ENCODE peak calls at places on chromosomes 5 and 9, in eight cellular contexts. L is tibial artery, I is endodermal cell, Q is tibial nerve, J is IMR-90, H is stomach, C is MM.1S, T is left ventricle myocardium inferior. F is an unnamed sample.

GRCh38 chr5:74095871-74096270 is 469.9 kb downstream of the ARHGEF28 start:
- DNase-seq in L (no peak), I (no peak), Q (no peak), J (peak), H (no peak), C (no peak), T (no peak), F (no peak)

GRCh38 chr5:54624671-54625583 is 107.4 kb downstream of the SNX18 start:
- DNase-seq in L (no peak), I (no peak), Q (no peak), J (peak), H (no peak), C (no peak), T (no peak), F (no peak)

GRCh38 chr9:11821541-11821940 is 871.6 kb upstream of the TYRP1 start:
- DNase-seq in L (no peak), I (no peak), Q (no peak), J (no peak), H (no peak), C (no peak), T (no peak), F (no peak)

GRCh38 chr9:35756275-35756742 is 2.2 kb upstream of the MSMP start:
- DNase-seq in L (no peak), I (no peak), Q (peak), J (no peak), H (peak), C (peak), T (peak), F (no peak)

GRCh38 chr5:113325054-113325453 is 109.7 kb downstream of the TSSK1B start:
- DNase-seq in L (no peak), I (no peak), Q (no peak), J (peak), H (no peak), C (no peak), T (no peak), F (no peak)

GRCh38 chr9:117359910-117360309 is 54.9 kb downstream of the ASTN2 start:
- DNase-seq in L (no peak), I (no peak), Q (no peak), J (no peak), H (no peak), C (no peak), T (no peak), F (no peak)

GRCh38 chr5:78908173-78908901 is 76.8 kb downstream of the ARSB start:
- DNase-seq in L (peak), I (peak), Q (peak), J (peak), H (peak), C (no peak), T (peak), F (no peak)

GRCh38 chr5:72459089-72459661 is 48.0 kb downstream of the ZNF366 start:
- DNase-seq in L (no peak), I (no peak), Q (no peak), J (no peak), H (no peak), C (no peak), T (no peak), F (no peak)

GRCh38 chr5:128674837-128675446 is 136.9 kb upstream of the FBN2 start:
- DNase-seq in L (peak), I (peak), Q (peak), J (peak), H (peak), C (peak), T (no peak), F (no peak)

GRCh38 chr5:147688965-147689364 is 93.6 kb downstream of the JAKMIP2 start:
- DNase-seq in L (peak), I (no peak), Q (peak), J (no peak), H (peak), C (no peak), T (no peak), F (no peak)

GRCh38 chr5:147689436-147689835 is 93.1 kb downstream of the JAKMIP2 start:
- DNase-seq in L (no peak), I (no peak), Q (no peak), J (no peak), H (no peak), C (no peak), T (no peak), F (no peak)

GRCh38 chr5:147693238-147693637 is 89.3 kb downstream of the JAKMIP2 start:
- DNase-seq in L (no peak), I (no peak), Q (no peak), J (no peak), H (no peak), C (no peak), T (no peak), F (no peak)

GRCh38 chr5:147691134-147691533 is 91.4 kb downstream of the JAKMIP2 start:
- DNase-seq in L (no peak), I (no peak), Q (no peak), J (no peak), H (no peak), C (no peak), T (no peak), F (no peak)

DNA sequence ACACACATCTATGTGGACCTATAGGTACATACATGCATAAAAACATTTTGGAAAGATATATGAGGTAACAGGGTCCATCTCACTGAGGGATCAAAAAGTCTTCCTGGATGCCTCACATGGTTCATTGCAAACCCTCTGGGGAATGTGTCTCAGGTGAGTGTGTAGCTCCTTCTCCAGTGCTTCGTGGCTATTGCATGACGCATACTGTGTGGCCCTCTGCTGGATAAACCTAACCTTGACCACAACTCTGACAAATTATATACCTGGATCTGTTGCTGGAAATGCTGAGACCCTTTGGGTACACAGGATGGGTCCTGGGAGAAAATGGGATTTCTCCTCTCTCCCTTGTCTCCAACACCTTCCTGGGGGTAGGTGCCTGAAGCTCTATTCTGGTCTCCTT is 91.9 kb downstream of the JAKMIP2 start:
- DNase-seq in L (no peak), I (peak), Q (no peak), J (peak), H (peak), C (no peak), T (no peak), F (no peak)
- TF ChIP-seq CTCF in L (no peak), I (peak), Q (no peak), J (no peak), H (no peak), C (no peak), T (peak), F (no peak)

GRCh38 chr5:135188233-135188909 is 154.3 kb upstream of the PITX1 start:
- DNase-seq in L (no peak), I (no peak), Q (no peak), J (no peak), H (no peak), C (no peak), T (no peak), F (no peak)

GRCh38 chr5:135189024-135189423 is 155.0 kb upstream of the PITX1 start:
- DNase-seq in L (no peak), I (no peak), Q (no peak), J (no peak), H (no peak), C (no peak), T (no peak), F (no peak)

GRCh38 chr5:135192351-135192750 is 158.3 kb upstream of the PITX1 start:
- DNase-seq in L (no peak), I (no peak), Q (no peak), J (no peak), H (no peak), C (no peak), T (no peak), F (no peak)

GRCh38 chr5:135191084-135191826 is 157.2 kb upstream of the PITX1 start:
- DNase-seq in L (peak), I (peak), Q (peak), J (peak), H (peak), C (peak), T (peak), F (peak)

DNA sequence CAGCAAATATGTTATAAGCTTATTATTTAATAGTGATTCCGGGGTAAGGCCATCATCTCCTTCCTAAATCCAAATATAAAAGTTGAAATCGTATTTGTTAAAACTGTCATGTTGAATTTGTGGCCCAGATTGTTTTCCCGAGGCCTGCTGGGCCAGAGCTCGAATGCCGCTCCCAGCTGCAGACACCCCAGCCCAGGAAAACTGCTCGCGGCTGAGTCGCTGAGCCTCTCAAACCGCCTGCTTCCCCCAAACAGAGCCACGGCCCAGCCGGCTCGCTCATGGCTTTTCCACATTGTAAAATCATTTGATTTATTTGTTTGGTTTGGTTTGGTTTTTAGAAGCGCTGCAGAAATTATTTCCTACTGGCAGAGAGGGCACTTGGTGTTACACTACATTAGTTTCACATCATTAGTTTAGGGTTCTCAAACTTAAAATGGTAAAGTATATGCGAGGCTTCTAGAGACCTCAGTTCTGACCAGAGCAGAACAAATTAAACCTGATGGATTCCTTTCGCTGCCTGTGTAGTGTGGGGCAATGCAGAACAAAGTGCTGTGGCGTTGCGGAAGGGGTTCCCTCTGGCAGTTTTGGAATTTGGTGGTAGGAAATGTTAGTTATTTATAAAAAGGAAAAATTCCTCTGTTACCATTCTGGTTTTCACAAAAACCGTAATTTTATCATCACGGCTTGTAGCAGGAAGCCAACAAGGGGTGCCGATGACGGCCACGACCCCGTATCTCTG is 156.5 kb upstream of the PITX1 start:
- DNase-seq in L (no peak), I (no peak), Q (no peak), J (no peak), H (no peak), C (no peak), T (no peak), F (no peak)
- H3K27ac ChIP-seq in L (peak), I (no peak), Q (no peak), J (no peak), H (peak), C (no peak), T (no peak), F (no peak)

DNA sequence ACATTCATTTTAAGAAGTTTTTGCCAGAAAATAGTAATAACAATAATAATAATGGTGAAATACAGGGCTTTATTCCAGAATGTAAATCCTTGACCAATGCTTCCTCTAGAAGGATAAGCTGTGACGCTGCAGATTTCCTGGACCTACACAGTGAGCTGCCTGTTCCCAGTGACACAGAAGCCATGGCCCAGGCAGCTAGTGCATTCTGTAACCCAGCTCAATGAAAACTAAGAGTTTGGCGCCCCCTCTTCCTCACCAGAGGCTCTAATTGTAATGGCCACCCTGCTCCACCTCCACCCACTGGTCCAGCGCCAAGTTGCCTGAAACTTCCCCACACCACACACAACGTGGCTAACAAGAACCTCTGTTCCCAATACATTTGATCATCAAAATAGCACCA is 248.2 kb downstream of the CETN3 start:
- DNase-seq in L (peak), I (peak), Q (peak), J (no peak), H (peak), C (no peak), T (peak), F (no peak)
- TF ChIP-seq CTCF in L (no peak), I (peak), Q (no peak), J (no peak), H (no peak), C (no peak), T (peak), F (no peak)

GRCh38 chr5:178371362-178372090 is 138.9 kb upstream of the PHYKPL start:
- DNase-seq in L (no peak), I (peak), Q (no peak), J (no peak), H (no peak), C (no peak), T (no peak), F (no peak)
- H3K27ac ChIP-seq in L (no peak), I (no peak), Q (no peak), J (no peak), H (no peak), C (no peak), T (peak), F (peak)

F was measured in coronary artery.